ENCODE peak calls at places on chromosomes 13 and 19, in five cellular contexts. B is neural progenitor cell, Y is cardiac muscle cell, X is Caco-2, Q is stomach. W is an unnamed sample.
A peak's percentile ranks its signal among the peaks of the same experiment; 100 is the strongest.

GRCh38 chr13:21684576-21684975 is 13.7 kb downstream of the FGF9 start:
- DNase-seq in B (no peak), Y (no peak), X (no peak), Q (no peak), W (no peak)

GRCh38 chr19:5452594-5453565 is 2.3 kb upstream of the ZNRF4 start:
- DNase-seq in B (peak; percentile 37), Y (peak; percentile 14), X (peak; percentile 42), Q (no peak), W (no peak)

GRCh38 chr13:101919541-101920306 is 467.2 kb downstream of the ITGBL1 start:
- DNase-seq in B (peak; percentile 83), Y (peak; percentile 11), X (peak; percentile 36), Q (no peak), W (no peak)

GRCh38 chr13:52998290-52998876 is 30.2 kb upstream of the OLFM4 start:
- DNase-seq in B (no peak), Y (no peak), X (no peak), Q (no peak), W (no peak)

GRCh38 chr13:112248406-112248760 is 127.8 kb upstream of the SPACA7 start:
- DNase-seq in B (no peak), Y (no peak), X (no peak), Q (no peak), W (peak; percentile 7)

GRCh38 chr13:101490400-101491015 is 38.0 kb downstream of the ITGBL1 start:
- DNase-seq in B (peak; percentile 34), Y (no peak), X (no peak), Q (no peak), W (no peak)

GRCh38 chr19:1855040-1855827 is 7.0 kb upstream of the REXO1 start:
- DNase-seq in B (peak; percentile 93), Y (peak; percentile 91), X (no peak), Q (peak; percentile 94), W (peak; percentile 95)

GRCh38 chr19:3055741-3056453 is 6.4 kb downstream of the TLE5 start:
- DNase-seq in B (no peak), Y (no peak), X (no peak), Q (peak; percentile 87), W (peak; percentile 91)

GRCh38 chr13:21079761-21080730 is 18.7 kb upstream of the LATS2 start:
- DNase-seq in B (no peak), Y (peak; percentile 84), X (peak; percentile 48), Q (no peak), W (no peak)

GRCh38 chr19:48991823-48992570 is 1.1 kb downstream of the GYS1 start:
- DNase-seq in B (peak; percentile 69), Y (peak; percentile 86), X (peak; percentile 59), Q (peak; percentile 65), W (peak; percentile 78)

GRCh38 chr13:102677122-102677521 is 17.7 kb downstream of the METTL21C start:
- DNase-seq in B (no peak), Y (no peak), X (no peak), Q (no peak), W (no peak)

GRCh38 chr19:35153701-35154534 is 617 bp upstream of the FXYD5 start:
- DNase-seq in B (peak; percentile 79), Y (peak; percentile 48), X (peak; percentile 72), Q (peak; percentile 58), W (peak; percentile 50)

GRCh38 chr13:63435668-63436275 is 2020.1 kb upstream of the PCDH20 start:
- DNase-seq in B (no peak), Y (peak; percentile 97), X (no peak), Q (no peak), W (no peak)

GRCh38 chr19:40366697-40367561 is 18.4 kb downstream of the PLD3 start:
- DNase-seq in B (peak; percentile 72), Y (peak; percentile 36), X (no peak), Q (no peak), W (no peak)

GRCh38 chr13:112260108-112261055 is 115.8 kb upstream of the SPACA7 start:
- DNase-seq in B (no peak), Y (no peak), X (no peak), Q (no peak), W (no peak)

GRCh38 chr19:46898731-46899130 is 37.9 kb downstream of the ARHGAP35 start:
- DNase-seq in B (no peak), Y (peak; percentile 80), X (no peak), Q (no peak), W (no peak)

GRCh38 chr13:66618702-66619101 is 611.4 kb downstream of the PCDH9 start:
- DNase-seq in B (peak; percentile 7), Y (peak; percentile 62), X (no peak), Q (no peak), W (no peak)

GRCh38 chr13:97116754-97117153 is 105.4 kb upstream of the MBNL2 start:
- DNase-seq in B (no peak), Y (peak; percentile 61), X (no peak), Q (no peak), W (no peak)

GRCh38 chr19:12237143-12237839 is 57.4 kb downstream of the ZNF44 start:
- DNase-seq in B (no peak), Y (no peak), X (no peak), Q (no peak), W (no peak)

GRCh38 chr19:48290341-48290922 is 20.6 kb downstream of the ZNF114 start:
- DNase-seq in B (peak; percentile 80), Y (peak; percentile 46), X (peak; percentile 46), Q (no peak), W (no peak)

GRCh38 chr13:76937416-76937815 is 10.9 kb upstream of the ACOD1 start:
- DNase-seq in B (no peak), Y (peak; percentile 96), X (no peak), Q (no peak), W (no peak)

GRCh38 chr13:99796175-99796819 is 175.3 kb downstream of the ZIC5 start:
- DNase-seq in B (peak; percentile 89), Y (peak; percentile 47), X (peak; percentile 72), Q (no peak), W (peak; percentile 38)

GRCh38 chr13:73412933-73413332 is 354.1 kb downstream of the KLF5 start:
- DNase-seq in B (no peak), Y (no peak), X (no peak), Q (no peak), W (no peak)

GRCh38 chr13:97367016-97367415 is 67.0 kb upstream of the RAP2A start:
- DNase-seq in B (no peak), Y (peak; percentile 55), X (no peak), Q (no peak), W (no peak)

GRCh38 chr13:99008577-99008976 is 30.7 kb upstream of the DOCK9 start:
- DNase-seq in B (no peak), Y (no peak), X (no peak), Q (no peak), W (no peak)

DNA sequence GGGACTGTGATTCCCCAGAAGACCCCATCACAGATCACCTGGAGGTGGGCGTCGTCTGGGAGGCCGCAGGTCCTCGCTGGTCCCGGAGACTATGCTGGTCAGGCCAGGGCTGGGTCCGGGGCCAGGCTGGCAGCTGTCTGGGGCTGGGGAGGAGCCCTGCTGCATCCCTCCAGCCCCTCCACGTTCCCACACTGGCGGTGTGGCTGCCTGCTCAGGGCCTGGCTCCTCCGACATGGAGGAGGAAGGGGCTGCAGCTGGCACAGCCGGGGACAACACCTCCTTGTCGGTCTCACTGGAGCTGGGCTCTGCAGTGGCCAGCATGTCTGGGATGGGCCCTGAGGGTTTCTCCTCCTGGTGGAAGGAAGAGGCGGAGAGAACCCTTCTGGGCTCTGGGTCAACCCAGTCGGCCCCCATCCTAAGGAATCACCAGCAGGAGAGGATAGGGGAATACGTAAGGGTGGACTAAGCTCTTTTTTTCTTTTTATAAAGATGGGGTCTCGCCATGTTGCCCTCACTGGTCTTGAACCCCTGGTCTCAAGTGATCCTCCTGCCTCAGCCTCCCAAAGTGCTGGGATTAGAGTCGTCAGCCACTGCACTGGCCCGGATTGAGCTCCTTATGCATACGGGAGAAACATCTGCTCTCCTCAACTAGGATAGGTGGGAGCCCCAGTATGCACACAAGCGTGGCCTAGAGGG is 828 bp downstream of the ZNF414 start:
- DNase-seq in B (no peak), Y (no peak), X (no peak), Q (no peak), W (no peak)
- H3K4me1 ChIP-seq in B (peaks cover 8% of the 10 kb centered on the region), Y (peaks cover 7% of the 10 kb centered on the region), X (peaks cover 12% of the 10 kb centered on the region), Q (peaks cover 56% of the 10 kb centered on the region), W (peaks cover 6% of the 10 kb centered on the region)

DNA sequence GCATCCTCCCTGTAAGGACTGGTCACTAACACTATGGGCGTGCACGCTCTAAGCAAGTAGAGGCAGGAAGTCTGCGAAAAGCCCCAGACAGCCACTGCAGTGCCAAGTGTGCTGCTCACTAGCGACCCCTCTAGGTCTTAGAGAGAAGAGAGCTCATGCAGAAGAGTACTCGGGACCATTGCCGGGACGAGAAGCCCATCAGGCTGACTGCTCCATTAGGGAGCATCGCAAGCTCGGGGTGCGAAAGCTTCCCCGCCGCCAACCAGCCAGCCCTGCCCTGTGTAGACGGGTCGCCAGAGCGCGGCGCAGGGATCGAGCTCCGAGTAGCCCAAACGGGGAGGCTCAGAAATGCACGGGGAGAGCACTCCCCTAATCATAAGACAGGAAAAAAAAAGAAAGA is 16.6 kb downstream of the POU4F1 start:
- DNase-seq in B (peak; percentile 91), Y (no peak), X (no peak), Q (no peak), W (no peak)
- TF ChIP-seq CTCF in B (peak; percentile 82), Y (peak; percentile 27), X (peak; percentile 35), Q (no peak), W (no peak)

GRCh38 chr13:50386527-50387123 is 371.4 kb downstream of the KCNRG start:
- DNase-seq in B (peak; percentile 56), Y (peak; percentile 58), X (no peak), Q (no peak), W (no peak)

GRCh38 chr13:50389726-50390125 is 374.5 kb downstream of the KCNRG start:
- DNase-seq in B (no peak), Y (no peak), X (no peak), Q (no peak), W (no peak)

GRCh38 chr13:50387124-50387581 is 371.9 kb downstream of the KCNRG start:
- DNase-seq in B (peak; percentile 75), Y (no peak), X (peak; percentile 62), Q (peak; percentile 40), W (peak; percentile 51)

GRCh38 chr13:50390503-50391248 is 375.4 kb downstream of the KCNRG start:
- DNase-seq in B (no peak), Y (no peak), X (no peak), Q (no peak), W (no peak)

DNA sequence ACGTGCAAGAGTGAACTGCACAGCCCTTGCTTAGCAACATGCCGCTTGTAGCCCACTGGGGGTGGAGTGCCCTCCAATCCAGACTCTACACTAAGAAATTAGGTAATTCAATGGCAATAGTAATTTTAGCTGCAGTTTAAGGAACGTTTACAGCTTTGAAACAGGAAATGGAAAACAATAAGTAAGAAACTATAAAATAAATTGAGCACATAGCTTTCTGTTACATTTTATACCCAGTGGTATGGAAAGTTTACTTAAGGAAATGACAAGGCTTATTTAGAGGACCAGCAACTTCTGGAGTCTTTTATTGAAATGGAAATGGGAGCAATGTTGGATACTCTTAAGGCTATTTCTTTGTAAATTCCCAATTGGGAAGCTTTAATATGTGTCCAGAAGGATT is 373.2 kb downstream of the KCNRG start:
- DNase-seq in B (no peak), Y (no peak), X (no peak), Q (no peak), W (no peak)
- H3K4me1 ChIP-seq in B (peaks cover 42% of the 10 kb centered on the region), Y (peaks cover 31% of the 10 kb centered on the region), X (no peaks in the 10 kb centered on the region), Q (peaks cover 12% of the 10 kb centered on the region), W (no peaks in the 10 kb centered on the region)

GRCh38 chr19:19201697-19202630 is 1.2 kb downstream of the NR2C2AP start:
- DNase-seq in B (no peak), Y (no peak), X (no peak), Q (no peak), W (no peak)

GRCh38 chr19:19202707-19203011 is 555 bp downstream of the NR2C2AP start:
- DNase-seq in B (peak; percentile 23), Y (no peak), X (no peak), Q (no peak), W (no peak)

GRCh38 chr19:19203012-19203856 is at the start of gene NR2C2AP:
- DNase-seq in B (peak; percentile 85), Y (peak; percentile 95), X (peak; percentile 90), Q (peak; percentile 95), W (peak; percentile 96)

GRCh38 chr19:19205416-19206410 is 2.5 kb upstream of the NR2C2AP start:
- DNase-seq in B (no peak), Y (no peak), X (no peak), Q (no peak), W (no peak)

GRCh38 chr19:19204181-19204580 is 967 bp upstream of the NR2C2AP start:
- DNase-seq in B (no peak), Y (no peak), X (no peak), Q (no peak), W (no peak)
- TF ChIP-seq CTCF in B (no peak), Y (no peak), X (no peak), Q (no peak), W (no peak)